ENCODE peak calls at places on chromosomes 12 and 14, in eight cellular contexts. One of them, this sample, is unnamed. For H3K4me1, the result is how much of the 10 kb centered on the place peaks cover.

GRCh38 chr12:65565601-65566560 is 258.4 kb upstream of the HMGA2 start:
- DNase-seq in uterus: no peak
- DNase-seq in esophagus squamous epithelium: no peak
- DNase-seq in GM23338: peak
- DNase-seq in K562: peak
- DNase-seq in A549: no peak
- DNase-seq in hepatocyte: peak
- DNase-seq in tibial nerve: no peak
- DNase-seq in this sample: no peak

GRCh38 chr12:71130670-71131069 is 27.1 kb downstream of the TSPAN8 start:
- DNase-seq in GM23338: no peak
- DNase-seq in uterus: no peak
- DNase-seq in esophagus squamous epithelium: no peak
- DNase-seq in K562: no peak
- DNase-seq in A549: no peak
- DNase-seq in tibial nerve: no peak
- DNase-seq in hepatocyte: no peak
- DNase-seq in this sample: no peak

GRCh38 chr12:67517181-67517887 is 131.2 kb upstream of the DYRK2 start:
- DNase-seq in esophagus squamous epithelium: no peak
- DNase-seq in A549: peak
- DNase-seq in GM23338: no peak
- DNase-seq in uterus: peak
- DNase-seq in hepatocyte: no peak
- DNase-seq in K562: peak
- DNase-seq in tibial nerve: peak
- DNase-seq in this sample: no peak

GRCh38 chr12:109706398-109706746 is 7.3 kb upstream of the FAM222A start:
- DNase-seq in K562: no peak
- DNase-seq in uterus: no peak
- DNase-seq in GM23338: no peak
- DNase-seq in A549: no peak
- DNase-seq in tibial nerve: no peak
- DNase-seq in esophagus squamous epithelium: no peak
- DNase-seq in hepatocyte: no peak
- DNase-seq in this sample: no peak

GRCh38 chr12:54723653-54724256 is 75.6 kb upstream of the DCD start:
- DNase-seq in K562: peak
- DNase-seq in tibial nerve: no peak
- DNase-seq in GM23338: peak
- DNase-seq in esophagus squamous epithelium: no peak
- DNase-seq in uterus: no peak
- DNase-seq in hepatocyte: no peak
- DNase-seq in A549: no peak
- DNase-seq in this sample: peak

GRCh38 chr12:119990382-119990874 is 1.4 kb downstream of the BICDL1 start:
- DNase-seq in A549: no peak
- DNase-seq in K562: no peak
- DNase-seq in tibial nerve: no peak
- DNase-seq in uterus: no peak
- DNase-seq in esophagus squamous epithelium: no peak
- DNase-seq in hepatocyte: no peak
- DNase-seq in GM23338: peak
- DNase-seq in this sample: no peak

GRCh38 chr12:49960474-49961110 is 1.1 kb upstream of the AQP5 start:
- DNase-seq in uterus: no peak
- DNase-seq in A549: no peak
- DNase-seq in GM23338: no peak
- DNase-seq in hepatocyte: no peak
- DNase-seq in tibial nerve: no peak
- DNase-seq in K562: no peak
- DNase-seq in esophagus squamous epithelium: no peak
- DNase-seq in this sample: no peak

GRCh38 chr12:53205747-53206146 is 1.3 kb downstream of the ITGB7 start:
- DNase-seq in hepatocyte: no peak
- DNase-seq in A549: no peak
- DNase-seq in esophagus squamous epithelium: no peak
- DNase-seq in tibial nerve: peak
- DNase-seq in uterus: no peak
- DNase-seq in GM23338: no peak
- DNase-seq in K562: peak
- DNase-seq in this sample: peak

GRCh38 chr12:109291531-109292341 is 17.3 kb downstream of the FOXN4 start:
- DNase-seq in hepatocyte: peak
- DNase-seq in esophagus squamous epithelium: no peak
- DNase-seq in uterus: no peak
- DNase-seq in K562: no peak
- DNase-seq in GM23338: peak
- DNase-seq in tibial nerve: no peak
- DNase-seq in A549: no peak
- DNase-seq in this sample: peak

GRCh38 chr14:39841088-39841487 is 408.9 kb upstream of the FBXO33 start:
- DNase-seq in GM23338: no peak
- DNase-seq in K562: no peak
- DNase-seq in hepatocyte: no peak
- DNase-seq in esophagus squamous epithelium: no peak
- DNase-seq in tibial nerve: no peak
- DNase-seq in A549: no peak
- DNase-seq in uterus: no peak
- DNase-seq in this sample: no peak

GRCh38 chr12:26318661-26319068 is 123.3 kb downstream of the SSPN start:
- DNase-seq in esophagus squamous epithelium: no peak
- DNase-seq in K562: peak
- DNase-seq in A549: no peak
- DNase-seq in uterus: peak
- DNase-seq in hepatocyte: peak
- DNase-seq in GM23338: no peak
- DNase-seq in tibial nerve: peak
- DNase-seq in this sample: no peak

GRCh38 chr12:6407206-6407954 is 23.4 kb downstream of the LTBR start:
- DNase-seq in uterus: no peak
- DNase-seq in K562: no peak
- DNase-seq in tibial nerve: no peak
- DNase-seq in A549: no peak
- DNase-seq in hepatocyte: no peak
- DNase-seq in GM23338: no peak
- DNase-seq in esophagus squamous epithelium: no peak
- DNase-seq in this sample: no peak
- H3K4me3 ChIP-seq in uterus: no peak
- H3K4me3 ChIP-seq in K562: no peak
- H3K4me3 ChIP-seq in tibial nerve: no peak
- H3K4me3 ChIP-seq in A549: no peak
- H3K4me3 ChIP-seq in hepatocyte: no peak
- H3K4me3 ChIP-seq in GM23338: no peak
- H3K4me3 ChIP-seq in esophagus squamous epithelium: no peak
- H3K4me3 ChIP-seq in this sample: no peak

GRCh38 chr12:91191516-91192111 is 9.0 kb upstream of the DCN start:
- DNase-seq in GM23338: no peak
- DNase-seq in A549: no peak
- DNase-seq in esophagus squamous epithelium: no peak
- DNase-seq in K562: no peak
- DNase-seq in uterus: no peak
- DNase-seq in hepatocyte: no peak
- DNase-seq in tibial nerve: no peak
- DNase-seq in this sample: no peak

GRCh38 chr12:91202390-91202789 is 19.8 kb upstream of the DCN start:
- DNase-seq in esophagus squamous epithelium: no peak
- DNase-seq in K562: no peak
- DNase-seq in hepatocyte: no peak
- DNase-seq in uterus: no peak
- DNase-seq in GM23338: no peak
- DNase-seq in tibial nerve: no peak
- DNase-seq in A549: no peak
- DNase-seq in this sample: no peak

GRCh38 chr12:91194500-91194899 is 11.9 kb upstream of the DCN start:
- DNase-seq in esophagus squamous epithelium: no peak
- DNase-seq in uterus: no peak
- DNase-seq in tibial nerve: no peak
- DNase-seq in K562: no peak
- DNase-seq in hepatocyte: no peak
- DNase-seq in GM23338: no peak
- DNase-seq in A549: no peak
- DNase-seq in this sample: no peak

GRCh38 chr12:91196436-91196835 is 13.8 kb upstream of the DCN start:
- DNase-seq in esophagus squamous epithelium: no peak
- DNase-seq in uterus: no peak
- DNase-seq in A549: no peak
- DNase-seq in hepatocyte: no peak
- DNase-seq in K562: no peak
- DNase-seq in GM23338: no peak
- DNase-seq in tibial nerve: no peak
- DNase-seq in this sample: no peak
- H3K4me1 ChIP-seq in esophagus squamous epithelium: under half
- H3K4me1 ChIP-seq in uterus: under half
- H3K4me1 ChIP-seq in A549: under half
- H3K4me1 ChIP-seq in hepatocyte: under half
- H3K4me1 ChIP-seq in K562: under half
- H3K4me1 ChIP-seq in GM23338: under half
- H3K4me1 ChIP-seq in tibial nerve: under half
- H3K4me1 ChIP-seq in this sample: under half

GRCh38 chr14:24351517-24351916 is 11.7 kb upstream of the RIPK3 start:
- DNase-seq in K562: no peak
- DNase-seq in uterus: no peak
- DNase-seq in GM23338: peak
- DNase-seq in hepatocyte: no peak
- DNase-seq in esophagus squamous epithelium: no peak
- DNase-seq in tibial nerve: no peak
- DNase-seq in A549: no peak
- DNase-seq in this sample: peak
- H3K27ac ChIP-seq in K562: no peak
- H3K27ac ChIP-seq in uterus: no peak
- H3K27ac ChIP-seq in GM23338: no peak
- H3K27ac ChIP-seq in hepatocyte: no peak
- H3K27ac ChIP-seq in esophagus squamous epithelium: no peak
- H3K27ac ChIP-seq in tibial nerve: no peak
- H3K27ac ChIP-seq in A549: no peak
- H3K27ac ChIP-seq in this sample: no peak

GRCh38 chr12:114479831-114480230 is 73.9 kb upstream of the TBX5 start:
- DNase-seq in K562: no peak
- DNase-seq in hepatocyte: peak
- DNase-seq in A549: no peak
- DNase-seq in esophagus squamous epithelium: no peak
- DNase-seq in tibial nerve: no peak
- DNase-seq in uterus: no peak
- DNase-seq in GM23338: peak
- DNase-seq in this sample: no peak
- H3K4me3 ChIP-seq in K562: no peak
- H3K4me3 ChIP-seq in hepatocyte: peak
- H3K4me3 ChIP-seq in A549: peak
- H3K4me3 ChIP-seq in esophagus squamous epithelium: peak
- H3K4me3 ChIP-seq in tibial nerve: no peak
- H3K4me3 ChIP-seq in uterus: no peak
- H3K4me3 ChIP-seq in GM23338: peak
- H3K4me3 ChIP-seq in this sample: no peak

GRCh38 chr12:92601680-92602079 is 101.1 kb upstream of the PLEKHG7 start:
- DNase-seq in hepatocyte: no peak
- DNase-seq in uterus: no peak
- DNase-seq in tibial nerve: no peak
- DNase-seq in A549: no peak
- DNase-seq in K562: no peak
- DNase-seq in GM23338: no peak
- DNase-seq in esophagus squamous epithelium: no peak
- DNase-seq in this sample: no peak
- H3K4me1 ChIP-seq in hepatocyte: under half
- H3K4me1 ChIP-seq in uterus: under half
- H3K4me1 ChIP-seq in tibial nerve: under half
- H3K4me1 ChIP-seq in A549: under half
- H3K4me1 ChIP-seq in K562: under half
- H3K4me1 ChIP-seq in GM23338: under half
- H3K4me1 ChIP-seq in esophagus squamous epithelium: under half
- H3K4me1 ChIP-seq in this sample: under half

DNA sequence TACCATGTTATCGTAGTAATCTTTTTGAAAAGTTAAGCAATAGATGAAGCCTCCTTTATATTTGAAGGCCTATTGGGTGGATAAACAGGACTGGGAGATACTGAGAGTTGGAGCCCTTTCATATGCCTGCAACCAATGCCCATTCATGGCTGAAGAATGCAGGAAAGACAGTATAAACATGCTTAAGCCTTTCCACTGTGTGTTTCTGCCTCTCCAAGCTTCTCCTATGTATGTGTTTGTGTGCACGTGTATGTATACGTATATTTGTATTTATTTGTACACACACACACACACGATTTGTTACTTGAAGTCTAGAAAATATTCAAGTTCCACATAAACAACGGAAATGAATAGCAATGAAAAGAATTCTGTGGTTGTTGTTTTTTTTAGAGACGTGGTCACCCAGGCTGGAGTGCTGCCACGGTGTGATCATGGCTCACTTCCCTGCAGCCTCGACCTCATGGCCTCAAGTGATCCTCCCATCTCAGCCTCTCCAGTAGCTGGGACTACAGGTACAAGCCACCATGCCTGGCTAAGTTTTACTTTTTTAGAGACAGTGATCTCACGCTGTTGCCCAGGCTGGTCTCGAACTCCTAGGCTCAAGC is 1453.5 kb downstream of the AACS start:
- DNase-seq in K562: no peak
- DNase-seq in tibial nerve: no peak
- DNase-seq in GM23338: no peak
- DNase-seq in uterus: no peak
- DNase-seq in esophagus squamous epithelium: no peak
- DNase-seq in A549: no peak
- DNase-seq in hepatocyte: no peak
- DNase-seq in this sample: no peak
- H3K27ac ChIP-seq in K562: no peak
- H3K27ac ChIP-seq in tibial nerve: no peak
- H3K27ac ChIP-seq in GM23338: no peak
- H3K27ac ChIP-seq in uterus: no peak
- H3K27ac ChIP-seq in esophagus squamous epithelium: no peak
- H3K27ac ChIP-seq in A549: no peak
- H3K27ac ChIP-seq in hepatocyte: no peak
- H3K27ac ChIP-seq in this sample: no peak

This sample was measured in small intestine.